ENCODE peak calls at places on chromosome 6, in seven cellular contexts. E, J, T, B, K, W and Z are unnamed samples.

GRCh38 chr6:134725590-134725989 is 224.3 kb downstream of the ALDH8A1 start:
- DNase-seq in E (no peak), J (no peak), T (no peak), B (no peak), K (no peak), W (no peak), Z (no peak)

GRCh38 chr6:148521586-148521985 is 178.9 kb downstream of the SASH1 start:
- DNase-seq in E (no peak), J (no peak), T (peak; percentile 43), B (peak; percentile 57), K (peak; percentile 74), W (no peak), Z (no peak)

GRCh38 chr6:8299034-8299433 is 136.3 kb downstream of the SLC35B3 start:
- DNase-seq in E (no peak), J (no peak), T (no peak), B (no peak), K (no peak), W (no peak), Z (no peak)

GRCh38 chr6:18362058-18362561 is 25.0 kb upstream of the RNF144B start:
- DNase-seq in E (peak; percentile 90), J (no peak), T (peak; percentile 86), B (peak; percentile 14), K (peak; percentile 97), W (no peak), Z (no peak)

GRCh38 chr6:55469829-55470438 is 109.1 kb downstream of the HMGCLL1 start:
- DNase-seq in E (no peak), J (no peak), T (no peak), B (no peak), K (no peak), W (no peak), Z (no peak)

GRCh38 chr6:17928514-17929430 is 58.7 kb downstream of the KIF13A start:
- DNase-seq in E (no peak), J (no peak), T (peak; percentile 62), B (peak; percentile 67), K (peak; percentile 39), W (no peak), Z (no peak)

GRCh38 chr6:4774296-4774695 is 1.9 kb upstream of the CDYL start:
- DNase-seq in E (no peak), J (no peak), T (no peak), B (no peak), K (no peak), W (no peak), Z (no peak)

GRCh38 chr6:33822575-33823395 is 19.0 kb upstream of the MLN start:
- DNase-seq in E (no peak), J (no peak), T (no peak), B (peak; percentile 14), K (no peak), W (no peak), Z (peak; percentile 82)

GRCh38 chr6:23656826-23657225 is 469.2 kb upstream of the NRSN1 start:
- DNase-seq in E (no peak), J (no peak), T (no peak), B (no peak), K (no peak), W (no peak), Z (no peak)

GRCh38 chr6:53321701-53322100 is 27.0 kb downstream of the ELOVL5 start:
- DNase-seq in E (no peak), J (no peak), T (no peak), B (no peak), K (no peak), W (no peak), Z (no peak)

GRCh38 chr6:150627601-150628012 is 27.9 kb downstream of the PLEKHG1 start:
- DNase-seq in E (no peak), J (no peak), T (no peak), B (peak; percentile 61), K (peak; percentile 36), W (no peak), Z (no peak)

GRCh38 chr6:170000071-170000843 is 248.8 kb downstream of the ERMARD start:
- DNase-seq in E (no peak), J (no peak), T (no peak), B (no peak), K (no peak), W (no peak), Z (no peak)

GRCh38 chr6:152459245-152459644 is 177.9 kb downstream of the SYNE1 start:
- DNase-seq in E (no peak), J (no peak), T (no peak), B (no peak), K (no peak), W (no peak), Z (no peak)

GRCh38 chr6:143427109-143427817 is 23.2 kb downstream of the ADAT2 start:
- DNase-seq in E (peak; percentile 79), J (peak; percentile 61), T (peak; percentile 74), B (peak; percentile 87), K (peak; percentile 65), W (peak; percentile 55), Z (peak; percentile 73)

GRCh38 chr6:130928993-130929678 is 101.9 kb downstream of the SMLR1 start:
- DNase-seq in E (peak; percentile 68), J (no peak), T (peak; percentile 37), B (peak; percentile 63), K (no peak), W (no peak), Z (no peak)

GRCh38 chr6:11495565-11496145 is 41.9 kb upstream of the TMEM170B start:
- DNase-seq in E (no peak), J (no peak), T (no peak), B (no peak), K (no peak), W (no peak), Z (no peak)

GRCh38 chr6:35302604-35303218 is 5.1 kb downstream of the DEF6 start:
- DNase-seq in E (no peak), J (peak; percentile 82), T (no peak), B (peak; percentile 28), K (peak; percentile 91), W (peak; percentile 23), Z (no peak)

GRCh38 chr6:160010067-160010466 is 41.2 kb downstream of the IGF2R start:
- DNase-seq in E (no peak), J (no peak), T (peak; percentile 65), B (peak; percentile 79), K (no peak), W (peak; percentile 69), Z (no peak)

GRCh38 chr6:150293423-150294280 is 75.2 kb upstream of the IYD start:
- DNase-seq in E (no peak), J (no peak), T (peak; percentile 54), B (peak; percentile 77), K (peak; percentile 95), W (no peak), Z (no peak)

GRCh38 chr6:7723554-7723953 is 2.3 kb upstream of the BMP6 start:
- DNase-seq in E (no peak), J (no peak), T (no peak), B (no peak), K (no peak), W (no peak), Z (no peak)

GRCh38 chr6:4085329-4085695 is 6.4 kb upstream of the FAM217A start:
- DNase-seq in E (no peak), J (no peak), T (peak; percentile 49), B (no peak), K (peak; percentile 78), W (no peak), Z (no peak)

GRCh38 chr6:39452306-39452705 is 129.8 kb upstream of the KCNK16 start:
- DNase-seq in E (no peak), J (no peak), T (no peak), B (peak; percentile 30), K (peak; percentile 88), W (no peak), Z (no peak)

GRCh38 chr6:39893286-39893685 is 41.0 kb downstream of the MOCS1 start:
- DNase-seq in E (no peak), J (no peak), T (no peak), B (no peak), K (no peak), W (no peak), Z (no peak)

GRCh38 chr6:78835817-78836216 is 31.5 kb upstream of the IRAK1BP1 start:
- DNase-seq in E (no peak), J (no peak), T (no peak), B (peak; percentile 18), K (peak; percentile 34), W (no peak), Z (no peak)
- TF ChIP-seq CTCF in E (peak; percentile 21), J (no peak), T (peak; percentile 41), B (peak; percentile 14), K (peak; percentile 19), W (no peak), Z (peak; percentile 28)

GRCh38 chr6:26660096-26660425 is 515 bp upstream of the ZNF322 start:
- DNase-seq in E (no peak), J (no peak), T (peak; percentile 40), B (peak; percentile 25), K (peak; percentile 29), W (no peak), Z (no peak)
- TF ChIP-seq CTCF in E (peak; percentile 36), J (no peak), T (no peak), B (no peak), K (peak; percentile 8), W (peak; percentile 17), Z (peak; percentile 44)

GRCh38 chr6:120230008-120230407 is 880.4 kb upstream of the MAN1A1 start:
- DNase-seq in E (no peak), J (no peak), T (no peak), B (no peak), K (peak; percentile 28), W (no peak), Z (no peak)
- TF ChIP-seq CTCF in E (no peak), J (no peak), T (no peak), B (no peak), K (peak; percentile 49), W (no peak), Z (peak; percentile 31)

GRCh38 chr6:28446818-28447511 is 3.7 kb upstream of the ZSCAN23 start:
- DNase-seq in E (no peak), J (no peak), T (no peak), B (peak; percentile 4), K (no peak), W (no peak), Z (peak; percentile 42)

GRCh38 chr6:28449056-28449455 is 5.8 kb upstream of the ZSCAN23 start:
- DNase-seq in E (no peak), J (no peak), T (no peak), B (no peak), K (no peak), W (no peak), Z (no peak)

DNA sequence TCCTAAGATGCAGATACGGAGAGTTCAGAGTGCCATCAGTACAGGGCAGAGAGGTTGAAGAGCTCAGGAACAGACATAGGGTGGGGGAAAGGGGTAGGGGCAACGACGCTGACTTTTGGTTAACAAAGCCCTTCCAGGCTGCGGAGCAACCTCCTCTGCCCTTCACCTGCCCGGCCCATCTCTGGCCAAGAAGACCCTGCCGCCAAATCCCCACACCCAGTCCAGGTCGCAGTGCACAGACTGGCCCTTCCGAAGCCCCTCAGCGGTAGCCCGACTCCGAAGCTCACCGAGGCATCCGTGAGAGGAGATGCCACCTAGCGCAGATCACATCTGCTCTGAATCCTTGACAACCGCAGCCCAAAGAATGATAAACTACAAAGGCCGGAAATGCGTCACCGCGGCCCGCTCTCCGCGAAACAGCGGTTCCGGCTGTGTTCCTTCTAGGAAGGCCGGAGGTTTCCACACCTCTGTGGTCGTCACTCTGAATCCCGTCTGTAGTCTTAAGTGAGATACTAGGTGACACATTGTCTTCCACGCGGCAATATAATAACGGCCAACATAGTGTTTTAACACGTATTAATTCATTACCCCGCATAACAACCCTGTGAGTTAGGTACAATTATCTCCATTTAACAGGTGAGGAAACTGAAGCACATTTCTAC is at the start of gene ZSCAN23:
- DNase-seq in E (peak; percentile 70), J (peak; percentile 74), T (peak; percentile 81), B (peak; percentile 88), K (peak; percentile 77), W (peak; percentile 76), Z (peak; percentile 84)
- TF ChIP-seq CTCF in E (no peak), J (no peak), T (no peak), B (no peak), K (no peak), W (no peak), Z (no peak)